ENCODE peak calls at places on chromosome X, in ten cellular contexts. R, N, X, V, K, O, W, E, A and Q are unnamed samples.

GRCh38 chrX:138775501-138775900 is 64.0 kb upstream of the FGF13 start:
- DNase-seq in R (no peak), N (no peak), X (no peak), V (peak; percentile 21), K (peak; percentile 4), O (no peak), W (no peak), E (no peak), A (no peak), Q (no peak)

GRCh38 chrX:40116925-40117324 is 19.2 kb upstream of the BCOR start:
- DNase-seq in R (no peak), N (no peak), X (no peak), V (no peak), K (no peak), O (no peak), W (no peak), E (no peak), A (no peak), Q (no peak)

GRCh38 chrX:10155137-10155536 is 1.6 kb upstream of the CLCN4 start:
- DNase-seq in R (no peak), N (no peak), X (no peak), V (no peak), K (no peak), O (no peak), W (no peak), E (no peak), A (no peak), Q (no peak)

GRCh38 chrX:118742176-118742575 is 14.8 kb downstream of the IL13RA1 start:
- DNase-seq in R (no peak), N (no peak), X (no peak), V (no peak), K (no peak), O (no peak), W (no peak), E (no peak), A (no peak), Q (no peak)

GRCh38 chrX:70038951-70039350 is 10.8 kb downstream of the AWAT2 start:
- DNase-seq in R (no peak), N (no peak), X (no peak), V (no peak), K (no peak), O (no peak), W (peak; percentile 39), E (no peak), A (no peak), Q (no peak)

GRCh38 chrX:140701480-140701879 is 8.1 kb upstream of the LINC00632 start:
- DNase-seq in R (peak; percentile 22), N (no peak), X (no peak), V (peak; percentile 37), K (no peak), O (no peak), W (no peak), E (no peak), A (no peak), Q (no peak)

GRCh38 chrX:46407753-46408130 is 137.5 kb downstream of the ZNF674 start:
- DNase-seq in R (peak; percentile 18), N (no peak), X (no peak), V (peak; percentile 31), K (peak; percentile 6), O (no peak), W (no peak), E (no peak), A (no peak), Q (peak; percentile 18)

GRCh38 chrX:135003876-135004623 is 13.3 kb downstream of the SMIM10 start:
- DNase-seq in R (peak; percentile 93), N (peak; percentile 88), X (peak; percentile 90), V (peak; percentile 87), K (peak; percentile 90), O (peak; percentile 94), W (peak; percentile 92), E (peak; percentile 93), A (peak; percentile 95), Q (peak; percentile 88)

GRCh38 chrX:1476682-1477081 is 24.0 kb upstream of the ASMTL start:
- DNase-seq in R (no peak), N (no peak), X (no peak), V (no peak), K (no peak), O (peak; percentile 18), W (no peak), E (no peak), A (no peak), Q (no peak)

GRCh38 chrX:19514791-19515614 is at the start of gene MAP3K15:
- DNase-seq in R (peak; percentile 22), N (no peak), X (no peak), V (no peak), K (peak; percentile 2), O (peak; percentile 80), W (peak; percentile 32), E (no peak), A (peak; percentile 87), Q (peak; percentile 26)

GRCh38 chrX:10979956-10980355 is 131.2 kb upstream of the HCCS start:
- DNase-seq in R (no peak), N (no peak), X (no peak), V (peak; percentile 20), K (no peak), O (no peak), W (no peak), E (no peak), A (no peak), Q (no peak)

GRCh38 chrX:32744906-32745305 is 466.4 kb downstream of the DMD start:
- DNase-seq in R (no peak), N (no peak), X (no peak), V (no peak), K (peak; percentile 39), O (no peak), W (no peak), E (no peak), A (no peak), Q (no peak)

GRCh38 chrX:73214366-73215094 is at the start of gene NAP1L2:
- DNase-seq in R (peak; percentile 65), N (peak; percentile 14), X (peak; percentile 45), V (no peak), K (peak; percentile 17), O (peak; percentile 77), W (no peak), E (no peak), A (peak; percentile 61), Q (peak; percentile 26)

GRCh38 chrX:39377171-39377570 is 575.9 kb downstream of the MID1IP1 start:
- DNase-seq in R (no peak), N (no peak), X (no peak), V (no peak), K (no peak), O (no peak), W (no peak), E (no peak), A (no peak), Q (no peak)

GRCh38 chrX:2501246-2502102 is 698 bp upstream of the DHRSX start:
- DNase-seq in R (no peak), N (no peak), X (no peak), V (no peak), K (no peak), O (peak; percentile 82), W (peak; percentile 23), E (peak; percentile 72), A (peak; percentile 49), Q (no peak)
- H3K4me3 ChIP-seq in R (peak overlapping the region; percentile 88), N (peak overlapping the region; percentile 77), X (peak overlapping the region; percentile 45), V (peak overlapping the region; percentile 68), K (peak overlapping the region; percentile 28), O (no peak overlapping the region), W (peak overlapping the region; percentile 97), E (peak overlapping the region; percentile 78), A (peak overlapping the region; percentile 91), Q (peak overlapping the region; percentile 72)

GRCh38 chrX:48942895-48943294 is 14.5 kb downstream of the OTUD5 start:
- DNase-seq in R (no peak), N (no peak), X (no peak), V (no peak), K (no peak), O (no peak), W (no peak), E (no peak), A (no peak), Q (no peak)

GRCh38 chrX:48940404-48940955 is 16.9 kb downstream of the OTUD5 start:
- DNase-seq in R (no peak), N (no peak), X (no peak), V (no peak), K (no peak), O (no peak), W (no peak), E (no peak), A (no peak), Q (no peak)

GRCh38 chrX:48948589-48948988 is 8.8 kb downstream of the OTUD5 start:
- DNase-seq in R (no peak), N (no peak), X (no peak), V (no peak), K (no peak), O (no peak), W (no peak), E (no peak), A (no peak), Q (no peak)

GRCh38 chrX:48945517-48946348 is 11.7 kb downstream of the OTUD5 start:
- DNase-seq in R (peak; percentile 50), N (peak; percentile 28), X (peak; percentile 31), V (peak; percentile 51), K (peak; percentile 32), O (peak; percentile 88), W (peak; percentile 58), E (no peak), A (no peak), Q (peak; percentile 50)
- H3K4me1 ChIP-seq in R (no peaks in the 10 kb centered on the region), N (peaks cover 11% of the 10 kb centered on the region), X (no peaks in the 10 kb centered on the region), V (no peaks in the 10 kb centered on the region), K (no peaks in the 10 kb centered on the region), O (peaks cover 17% of the 10 kb centered on the region), W (peaks cover 38% of the 10 kb centered on the region), E (peaks cover 7% of the 10 kb centered on the region), A (peaks cover 29% of the 10 kb centered on the region), Q (peaks cover 2% of the 10 kb centered on the region)

GRCh38 chrX:154004315-154004714 is 15.4 kb downstream of the IRAK1 start:
- DNase-seq in R (no peak), N (no peak), X (no peak), V (no peak), K (no peak), O (no peak), W (no peak), E (no peak), A (no peak), Q (no peak)

GRCh38 chrX:153999359-154000037 is 20.2 kb downstream of the IRAK1 start:
- DNase-seq in R (no peak), N (no peak), X (no peak), V (no peak), K (no peak), O (no peak), W (no peak), E (no peak), A (no peak), Q (no peak)

GRCh38 chrX:154000051-154000450 is 19.7 kb downstream of the IRAK1 start:
- DNase-seq in R (no peak), N (no peak), X (no peak), V (no peak), K (no peak), O (no peak), W (no peak), E (no peak), A (no peak), Q (no peak)

GRCh38 chrX:154006965-154007364 is 12.7 kb downstream of the IRAK1 start:
- DNase-seq in R (no peak), N (no peak), X (no peak), V (no peak), K (no peak), O (no peak), W (no peak), E (no peak), A (no peak), Q (no peak)

GRCh38 chrX:154002215-154002719 is 17.4 kb downstream of the IRAK1 start:
- DNase-seq in R (no peak), N (no peak), X (no peak), V (peak; percentile 61), K (no peak), O (peak; percentile 91), W (no peak), E (no peak), A (no peak), Q (no peak)
- TF ChIP-seq POLR2A in R (no peak), N (no peak), X (no peak), V (no peak), K (no peak), O (no peak), W (no peak), E (no peak), A (no peak), Q (no peak)

GRCh38 chrX:8673211-8673610 is 58.7 kb downstream of the ANOS1 start:
- DNase-seq in R (no peak), N (no peak), X (no peak), V (no peak), K (no peak), O (no peak), W (no peak), E (no peak), A (no peak), Q (no peak)
- H3K4me3 ChIP-seq in R (no peak overlapping the region), N (no peak overlapping the region), X (no peak overlapping the region), V (no peak overlapping the region), K (no peak overlapping the region), O (no peak overlapping the region), W (no peak overlapping the region), E (no peak overlapping the region), A (no peak overlapping the region), Q (no peak overlapping the region)